ENCODE peak calls at places on chromosomes 1 and 21, in four cellular contexts. One of them, this sample, is unnamed.

GRCh38 chr1:65264197-65264929 is 45.0 kb upstream of the DNAJC6 start:
- DNase-seq in activated CD4-positive, alpha-beta T cell treated with anti-CD3 and anti-CD28 coated beads, Interleukin-2, amount 50 U/mL, for 4 hours: no peak
- DNase-seq in adipocyte: peak
- DNase-seq in Ammon's horn: peak
- DNase-seq in this sample: no peak

GRCh38 chr1:228332797-228333738 is 73.6 kb downstream of the TRIM11 start:
- DNase-seq in adipocyte: no peak
- DNase-seq in activated CD4-positive, alpha-beta T cell treated with anti-CD3 and anti-CD28 coated beads, Interleukin-2, amount 50 U/mL, for 4 hours: no peak
- DNase-seq in Ammon's horn: no peak
- DNase-seq in this sample: no peak

GRCh38 chr1:119531606-119532323 is 24.8 kb downstream of the HSD3B1 start:
- DNase-seq in adipocyte: peak
- DNase-seq in Ammon's horn: no peak
- DNase-seq in activated CD4-positive, alpha-beta T cell treated with anti-CD3 and anti-CD28 coated beads, Interleukin-2, amount 50 U/mL, for 4 hours: no peak
- DNase-seq in this sample: no peak

GRCh38 chr1:110673805-110674336 is 869 bp downstream of the KCNA3 start:
- DNase-seq in activated CD4-positive, alpha-beta T cell treated with anti-CD3 and anti-CD28 coated beads, Interleukin-2, amount 50 U/mL, for 4 hours: peak
- DNase-seq in Ammon's horn: no peak
- DNase-seq in adipocyte: no peak
- DNase-seq in this sample: no peak

GRCh38 chr1:101360506-101360905 is 123.7 kb downstream of the S1PR1 start:
- DNase-seq in adipocyte: no peak
- DNase-seq in Ammon's horn: no peak
- DNase-seq in activated CD4-positive, alpha-beta T cell treated with anti-CD3 and anti-CD28 coated beads, Interleukin-2, amount 50 U/mL, for 4 hours: no peak
- DNase-seq in this sample: no peak

GRCh38 chr1:121519042-121519755 is 334.4 kb downstream of the SRGAP2C start:
- DNase-seq in adipocyte: peak
- DNase-seq in activated CD4-positive, alpha-beta T cell treated with anti-CD3 and anti-CD28 coated beads, Interleukin-2, amount 50 U/mL, for 4 hours: peak
- DNase-seq in Ammon's horn: peak
- DNase-seq in this sample: peak

GRCh38 chr1:41977329-41977728 is 58.6 kb upstream of the HIVEP3 start:
- DNase-seq in activated CD4-positive, alpha-beta T cell treated with anti-CD3 and anti-CD28 coated beads, Interleukin-2, amount 50 U/mL, for 4 hours: no peak
- DNase-seq in Ammon's horn: no peak
- DNase-seq in adipocyte: no peak
- DNase-seq in this sample: no peak

GRCh38 chr1:41495171-41495948 is 10.9 kb upstream of the EDN2 start:
- DNase-seq in adipocyte: no peak
- DNase-seq in activated CD4-positive, alpha-beta T cell treated with anti-CD3 and anti-CD28 coated beads, Interleukin-2, amount 50 U/mL, for 4 hours: no peak
- DNase-seq in Ammon's horn: no peak
- DNase-seq in this sample: no peak

GRCh38 chr1:235503333-235504121 is 725 bp downstream of the B3GALNT2 start:
- DNase-seq in adipocyte: peak
- DNase-seq in Ammon's horn: peak
- DNase-seq in activated CD4-positive, alpha-beta T cell treated with anti-CD3 and anti-CD28 coated beads, Interleukin-2, amount 50 U/mL, for 4 hours: no peak
- DNase-seq in this sample: no peak

GRCh38 chr1:2814511-2815075 is 13.1 kb upstream of the TTC34 start:
- DNase-seq in adipocyte: no peak
- DNase-seq in activated CD4-positive, alpha-beta T cell treated with anti-CD3 and anti-CD28 coated beads, Interleukin-2, amount 50 U/mL, for 4 hours: no peak
- DNase-seq in Ammon's horn: no peak
- DNase-seq in this sample: no peak

GRCh38 chr21:45502006-45502345 is 40.3 kb downstream of the SLC19A1 start:
- DNase-seq in adipocyte: no peak
- DNase-seq in activated CD4-positive, alpha-beta T cell treated with anti-CD3 and anti-CD28 coated beads, Interleukin-2, amount 50 U/mL, for 4 hours: no peak
- DNase-seq in Ammon's horn: no peak
- DNase-seq in this sample: no peak

GRCh38 chr1:64882574-64883255 is 83.6 kb downstream of the JAK1 start:
- DNase-seq in Ammon's horn: no peak
- DNase-seq in activated CD4-positive, alpha-beta T cell treated with anti-CD3 and anti-CD28 coated beads, Interleukin-2, amount 50 U/mL, for 4 hours: no peak
- DNase-seq in adipocyte: no peak
- DNase-seq in this sample: peak

GRCh38 chr1:110087812-110088738 is 17.6 kb upstream of the ALX3 start:
- DNase-seq in activated CD4-positive, alpha-beta T cell treated with anti-CD3 and anti-CD28 coated beads, Interleukin-2, amount 50 U/mL, for 4 hours: peak
- DNase-seq in adipocyte: peak
- DNase-seq in Ammon's horn: peak
- DNase-seq in this sample: no peak

GRCh38 chr1:93448292-93448982 is 519 bp downstream of the FNBP1L start:
- DNase-seq in Ammon's horn: no peak
- DNase-seq in adipocyte: peak
- DNase-seq in activated CD4-positive, alpha-beta T cell treated with anti-CD3 and anti-CD28 coated beads, Interleukin-2, amount 50 U/mL, for 4 hours: no peak
- DNase-seq in this sample: no peak

GRCh38 chr1:159889821-159890252 is 10.1 kb downstream of the CFAP45 start:
- DNase-seq in Ammon's horn: peak
- DNase-seq in adipocyte: peak
- DNase-seq in activated CD4-positive, alpha-beta T cell treated with anti-CD3 and anti-CD28 coated beads, Interleukin-2, amount 50 U/mL, for 4 hours: no peak
- DNase-seq in this sample: no peak

GRCh38 chr1:25821630-25822091 is 1.9 kb downstream of the MTFR1L start:
- DNase-seq in Ammon's horn: no peak
- DNase-seq in activated CD4-positive, alpha-beta T cell treated with anti-CD3 and anti-CD28 coated beads, Interleukin-2, amount 50 U/mL, for 4 hours: no peak
- DNase-seq in adipocyte: peak
- DNase-seq in this sample: no peak

GRCh38 chr1:151494741-151495281 is 16.4 kb upstream of the CGN start:
- DNase-seq in adipocyte: peak
- DNase-seq in activated CD4-positive, alpha-beta T cell treated with anti-CD3 and anti-CD28 coated beads, Interleukin-2, amount 50 U/mL, for 4 hours: no peak
- DNase-seq in Ammon's horn: peak
- DNase-seq in this sample: no peak

GRCh38 chr1:91555821-91556531 is 55.3 kb downstream of the CDC7 start:
- DNase-seq in adipocyte: peak
- DNase-seq in Ammon's horn: no peak
- DNase-seq in activated CD4-positive, alpha-beta T cell treated with anti-CD3 and anti-CD28 coated beads, Interleukin-2, amount 50 U/mL, for 4 hours: peak
- DNase-seq in this sample: peak

GRCh38 chr1:214438059-214438458 is 113.3 kb downstream of the PTPN14 start:
- DNase-seq in Ammon's horn: no peak
- DNase-seq in adipocyte: no peak
- DNase-seq in activated CD4-positive, alpha-beta T cell treated with anti-CD3 and anti-CD28 coated beads, Interleukin-2, amount 50 U/mL, for 4 hours: no peak
- DNase-seq in this sample: no peak

GRCh38 chr1:112923234-112923955 is 32.6 kb downstream of the SLC16A1 start:
- DNase-seq in activated CD4-positive, alpha-beta T cell treated with anti-CD3 and anti-CD28 coated beads, Interleukin-2, amount 50 U/mL, for 4 hours: no peak
- DNase-seq in adipocyte: no peak
- DNase-seq in Ammon's horn: no peak
- DNase-seq in this sample: no peak

GRCh38 chr1:9825101-9826074 is 1.6 kb upstream of the CLSTN1 start:
- DNase-seq in activated CD4-positive, alpha-beta T cell treated with anti-CD3 and anti-CD28 coated beads, Interleukin-2, amount 50 U/mL, for 4 hours: peak
- DNase-seq in adipocyte: peak
- DNase-seq in Ammon's horn: peak
- DNase-seq in this sample: peak

GRCh38 chr21:36113647-36114428 is 21.0 kb upstream of the CBR3 start:
- DNase-seq in adipocyte: no peak
- DNase-seq in activated CD4-positive, alpha-beta T cell treated with anti-CD3 and anti-CD28 coated beads, Interleukin-2, amount 50 U/mL, for 4 hours: peak
- DNase-seq in Ammon's horn: no peak
- DNase-seq in this sample: peak

GRCh38 chr1:92502247-92502646 is 15.5 kb upstream of the GFI1 start:
- DNase-seq in adipocyte: peak
- DNase-seq in Ammon's horn: no peak
- DNase-seq in activated CD4-positive, alpha-beta T cell treated with anti-CD3 and anti-CD28 coated beads, Interleukin-2, amount 50 U/mL, for 4 hours: no peak
- DNase-seq in this sample: no peak

GRCh38 chr1:167375949-167376348 is 142.4 kb downstream of the CD247 start:
- DNase-seq in Ammon's horn: no peak
- DNase-seq in adipocyte: no peak
- DNase-seq in activated CD4-positive, alpha-beta T cell treated with anti-CD3 and anti-CD28 coated beads, Interleukin-2, amount 50 U/mL, for 4 hours: no peak
- DNase-seq in this sample: no peak

GRCh38 chr1:206715552-206716518 is 31.1 kb downstream of the MAPKAPK2 start:
- DNase-seq in Ammon's horn: no peak
- DNase-seq in adipocyte: no peak
- DNase-seq in activated CD4-positive, alpha-beta T cell treated with anti-CD3 and anti-CD28 coated beads, Interleukin-2, amount 50 U/mL, for 4 hours: no peak
- DNase-seq in this sample: no peak

GRCh38 chr1:29685387-29685786 is 449.1 kb downstream of the PTPRU start:
- DNase-seq in adipocyte: no peak
- DNase-seq in activated CD4-positive, alpha-beta T cell treated with anti-CD3 and anti-CD28 coated beads, Interleukin-2, amount 50 U/mL, for 4 hours: no peak
- DNase-seq in Ammon's horn: no peak
- DNase-seq in this sample: no peak

GRCh38 chr1:173917635-173918493 is 737 bp upstream of the SERPINC1 start:
- DNase-seq in adipocyte: no peak
- DNase-seq in Ammon's horn: no peak
- DNase-seq in activated CD4-positive, alpha-beta T cell treated with anti-CD3 and anti-CD28 coated beads, Interleukin-2, amount 50 U/mL, for 4 hours: no peak
- DNase-seq in this sample: no peak

GRCh38 chr21:14713109-14713508 is 167.0 kb upstream of the SAMSN1 start:
- DNase-seq in adipocyte: no peak
- DNase-seq in Ammon's horn: no peak
- DNase-seq in activated CD4-positive, alpha-beta T cell treated with anti-CD3 and anti-CD28 coated beads, Interleukin-2, amount 50 U/mL, for 4 hours: no peak
- DNase-seq in this sample: no peak

GRCh38 chr1:55235722-55236121 is 20.6 kb upstream of the USP24 start:
- DNase-seq in Ammon's horn: no peak
- DNase-seq in activated CD4-positive, alpha-beta T cell treated with anti-CD3 and anti-CD28 coated beads, Interleukin-2, amount 50 U/mL, for 4 hours: no peak
- DNase-seq in adipocyte: peak
- DNase-seq in this sample: no peak